ENCODE peak calls at places on chromosomes 16 and 17, in seven cellular contexts. A is DMS153; N is NCI-H1694; I is stimulated activated CD4-positive, alpha-beta T cell treated with anti-CD3 and anti-CD28 coated beads, Interleukin-2, amount 100 ng/mL, for 24 hours; C is occipital lobe; K is smooth muscle cell of the brain vasculature; M is Right ventricle myocardium superior. X is an unnamed sample.

GRCh38 chr16:49348408-49349176 is 25.0 kb upstream of the C16orf78 start:
- DNase-seq in A (no peak), N (no peak), I (no peak), C (no peak), K (no peak), M (no peak), X (no peak)

GRCh38 chr16:14489460-14489859 is 140.6 kb downstream of the PARN start:
- DNase-seq in A (no peak), N (no peak), I (no peak), C (no peak), K (no peak), M (no peak), X (no peak)

GRCh38 chr17:82008941-82009405 is 13.7 kb downstream of the CENPX start:
- DNase-seq in A (no peak), N (no peak), I (no peak), C (no peak), K (no peak), M (peak; percentile 72), X (no peak)

GRCh38 chr17:19621697-19622096 is 26.9 kb upstream of the ALDH3A2 start:
- DNase-seq in A (no peak), N (no peak), I (no peak), C (no peak), K (no peak), M (no peak), X (no peak)

GRCh38 chr16:16120382-16121184 is 102.7 kb downstream of the ABCC6 start:
- DNase-seq in A (peak; percentile 88), N (peak; percentile 96), I (no peak), C (peak; percentile 75), K (no peak), M (peak; percentile 83), X (no peak)

GRCh38 chr16:67372664-67373063 is 20.6 kb downstream of the TPPP3 start:
- DNase-seq in A (no peak), N (peak; percentile 9), I (no peak), C (no peak), K (no peak), M (no peak), X (no peak)

GRCh38 chr17:68455756-68456528 is 1.4 kb downstream of the WIPI1 start:
- DNase-seq in A (peak; percentile 72), N (no peak), I (no peak), C (no peak), K (no peak), M (no peak), X (no peak)

GRCh38 chr16:53946745-53947386 is 242.9 kb downstream of the FTO start:
- DNase-seq in A (no peak), N (no peak), I (no peak), C (no peak), K (no peak), M (no peak), X (no peak)

GRCh38 chr17:18323007-18323406 is 7.9 kb downstream of the SMCR8 start:
- DNase-seq in A (no peak), N (no peak), I (no peak), C (no peak), K (no peak), M (no peak), X (no peak)

GRCh38 chr17:16282522-16282921 is 65.5 kb downstream of the PIGL start:
- DNase-seq in A (no peak), N (no peak), I (no peak), C (no peak), K (no peak), M (no peak), X (no peak)

GRCh38 chr16:10170016-10170415 is 12.2 kb downstream of the GRIN2A start:
- DNase-seq in A (no peak), N (no peak), I (no peak), C (no peak), K (no peak), M (no peak), X (no peak)

GRCh38 chr17:29107933-29108805 is 65.2 kb downstream of the PIPOX start:
- DNase-seq in A (no peak), N (no peak), I (no peak), C (no peak), K (no peak), M (peak; percentile 62), X (no peak)

GRCh38 chr17:180380-181212 is 854 bp downstream of the DOC2B start:
- DNase-seq in A (no peak), N (no peak), I (no peak), C (no peak), K (no peak), M (no peak), X (no peak)

GRCh38 chr17:47785538-47786123 is 36.0 kb downstream of the OSBPL7 start:
- DNase-seq in A (no peak), N (no peak), I (no peak), C (no peak), K (no peak), M (no peak), X (no peak)

GRCh38 chr17:57986841-57987581 is 1.0 kb downstream of the VEZF1 start:
- DNase-seq in A (no peak), N (no peak), I (peak; percentile 47), C (no peak), K (no peak), M (peak; percentile 53), X (peak; percentile 59)

GRCh38 chr17:73391331-73392265 is 79.8 kb upstream of the CDC42EP4 start:
- DNase-seq in A (no peak), N (no peak), I (no peak), C (no peak), K (no peak), M (no peak), X (no peak)

GRCh38 chr16:85652431-85653221 is 36.1 kb downstream of the GINS2 start:
- DNase-seq in A (peak; percentile 46), N (peak; percentile 74), I (no peak), C (peak; percentile 43), K (no peak), M (peak; percentile 71), X (no peak)

GRCh38 chr17:29546085-29546484 is 20.8 kb downstream of the ABHD15 start:
- DNase-seq in A (no peak), N (no peak), I (no peak), C (no peak), K (no peak), M (no peak), X (no peak)

GRCh38 chr17:21089145-21089544 is 37.6 kb upstream of the DHRS7B start:
- DNase-seq in A (no peak), N (no peak), I (no peak), C (no peak), K (no peak), M (no peak), X (no peak)

GRCh38 chr17:30961213-30962188 is 9.3 kb upstream of the RNF135 start:
- DNase-seq in A (no peak), N (no peak), I (no peak), C (no peak), K (no peak), M (no peak), X (no peak)

X was measured in left lung.